ENCODE peak calls at places on chromosomes 4 and X, in seven cellular contexts. H is coronary artery; T is sciatic nerve; R is stimulated activated CD4-positive, alpha-beta T cell treated with anti-CD3 and anti-CD28 coated beads, Interleukin-4, amount 100 ng/mL, for 24 hours; O is H9; P is IMR-90; D is fibroblast of mammary gland. L is an unnamed sample.

GRCh38 chrX:24619647-24620046 is 27.5 kb downstream of the PCYT1B start:
- DNase-seq in H (no peak), T (peak; percentile 59), R (no peak), O (no peak), P (peak; percentile 38), D (peak; percentile 65), L (no peak)

GRCh38 chr4:25839687-25840086 is 23.1 kb downstream of the SEL1L3 start:
- DNase-seq in H (peak; percentile 4), T (no peak), R (no peak), O (no peak), P (no peak), D (no peak), L (no peak)

GRCh38 chrX:34875204-34875603 is 67.4 kb upstream of the FAM47B start:
- DNase-seq in H (no peak), T (no peak), R (no peak), O (no peak), P (peak; percentile 75), D (peak; percentile 71), L (no peak)

GRCh38 chrX:100643212-100643611 is 787 bp upstream of the SRPX2 start:
- DNase-seq in H (no peak), T (no peak), R (no peak), O (no peak), P (no peak), D (no peak), L (no peak)

GRCh38 chr4:150582101-150582565 is at the start of gene MAB21L2:
- DNase-seq in H (no peak), T (no peak), R (no peak), O (peak; percentile 31), P (peak; percentile 46), D (no peak), L (no peak)

GRCh38 chr4:152968806-152969394 is 32.8 kb downstream of the FHDC1 start:
- DNase-seq in H (no peak), T (no peak), R (no peak), O (no peak), P (peak; percentile 39), D (peak; percentile 67), L (no peak)

GRCh38 chr4:69800599-69800998 is 40.2 kb upstream of the SULT1B1 start:
- DNase-seq in H (no peak), T (no peak), R (no peak), O (no peak), P (no peak), D (peak; percentile 71), L (no peak)

GRCh38 chr4:100644150-100644549 is 126.3 kb upstream of the EMCN start:
- DNase-seq in H (no peak), T (no peak), R (no peak), O (no peak), P (no peak), D (no peak), L (no peak)

GRCh38 chr4:83646538-83646937 is 110.6 kb downstream of the GPAT3 start:
- DNase-seq in H (no peak), T (no peak), R (no peak), O (no peak), P (no peak), D (no peak), L (no peak)

GRCh38 chr4:123701046-123701445 is 304.5 kb downstream of the SPRY1 start:
- DNase-seq in H (no peak), T (no peak), R (no peak), O (no peak), P (peak; percentile 23), D (peak; percentile 63), L (no peak)

GRCh38 chrX:130105226-130105625 is 5.1 kb downstream of the ELF4 start:
- DNase-seq in H (no peak), T (no peak), R (no peak), O (no peak), P (no peak), D (no peak), L (no peak)

GRCh38 chr4:30950737-30951136 is 230.6 kb downstream of the PCDH7 start:
- DNase-seq in H (no peak), T (no peak), R (no peak), O (no peak), P (no peak), D (no peak), L (peak; percentile 94)

GRCh38 chr4:76470064-76470463 is 35.0 kb downstream of the SHROOM3 start:
- DNase-seq in H (no peak), T (no peak), R (no peak), O (no peak), P (no peak), D (no peak), L (no peak)

L was measured in HCT116.